ENCODE peak calls at places on chromosomes 11 and 22, in eight cellular contexts. One of them, this sample, is unnamed. For H3K4me1, the result is how much of the 10 kb centered on the place peaks cover.

GRCh38 chr11:84437129-84438123 is 1151.3 kb upstream of the CCDC90B start:
- DNase-seq in CD4-positive, CD25-positive, alpha-beta regulatory T cell: no peak
- DNase-seq in CD8-positive, alpha-beta memory T cell: no peak
- DNase-seq in mesendoderm: peak
- DNase-seq in suprapubic skin: peak
- DNase-seq in H1: peak
- DNase-seq in left lung: peak
- DNase-seq in right atrium auricular region: no peak
- DNase-seq in this sample: peak

GRCh38 chr22:23522642-23523251 is 57.3 kb downstream of the IGLL1 start:
- DNase-seq in CD4-positive, CD25-positive, alpha-beta regulatory T cell: no peak
- DNase-seq in CD8-positive, alpha-beta memory T cell: no peak
- DNase-seq in mesendoderm: peak
- DNase-seq in suprapubic skin: no peak
- DNase-seq in H1: no peak
- DNase-seq in left lung: peak
- DNase-seq in right atrium auricular region: no peak
- DNase-seq in this sample: no peak

GRCh38 chr22:24289138-24289537 is 18.5 kb downstream of the SPECC1L start:
- DNase-seq in CD4-positive, CD25-positive, alpha-beta regulatory T cell: no peak
- DNase-seq in CD8-positive, alpha-beta memory T cell: no peak
- DNase-seq in mesendoderm: peak
- DNase-seq in suprapubic skin: no peak
- DNase-seq in H1: no peak
- DNase-seq in left lung: no peak
- DNase-seq in right atrium auricular region: no peak
- DNase-seq in this sample: no peak

GRCh38 chr11:55942785-55943392 is 6.7 kb upstream of the OR5I1 start:
- DNase-seq in CD4-positive, CD25-positive, alpha-beta regulatory T cell: no peak
- DNase-seq in CD8-positive, alpha-beta memory T cell: no peak
- DNase-seq in mesendoderm: peak
- DNase-seq in suprapubic skin: no peak
- DNase-seq in H1: no peak
- DNase-seq in left lung: no peak
- DNase-seq in right atrium auricular region: no peak
- DNase-seq in this sample: no peak

GRCh38 chr11:32809313-32809712 is 14.9 kb upstream of the CCDC73 start:
- DNase-seq in CD4-positive, CD25-positive, alpha-beta regulatory T cell: peak
- DNase-seq in CD8-positive, alpha-beta memory T cell: no peak
- DNase-seq in mesendoderm: peak
- DNase-seq in suprapubic skin: no peak
- DNase-seq in H1: peak
- DNase-seq in left lung: no peak
- DNase-seq in right atrium auricular region: peak
- DNase-seq in this sample: peak

GRCh38 chr11:94417386-94417987 is 16.3 kb upstream of the GPR83 start:
- DNase-seq in CD4-positive, CD25-positive, alpha-beta regulatory T cell: no peak
- DNase-seq in CD8-positive, alpha-beta memory T cell: no peak
- DNase-seq in mesendoderm: peak
- DNase-seq in suprapubic skin: no peak
- DNase-seq in H1: no peak
- DNase-seq in left lung: no peak
- DNase-seq in right atrium auricular region: no peak
- DNase-seq in this sample: no peak

GRCh38 chr11:88414385-88414861 is 76.9 kb upstream of the CTSC start:
- DNase-seq in CD4-positive, CD25-positive, alpha-beta regulatory T cell: no peak
- DNase-seq in CD8-positive, alpha-beta memory T cell: no peak
- DNase-seq in mesendoderm: no peak
- DNase-seq in suprapubic skin: no peak
- DNase-seq in H1: no peak
- DNase-seq in left lung: no peak
- DNase-seq in right atrium auricular region: no peak
- DNase-seq in this sample: no peak

GRCh38 chr11:3959015-3959917 is 103.8 kb downstream of the STIM1 start:
- DNase-seq in CD4-positive, CD25-positive, alpha-beta regulatory T cell: no peak
- DNase-seq in CD8-positive, alpha-beta memory T cell: no peak
- DNase-seq in mesendoderm: peak
- DNase-seq in suprapubic skin: no peak
- DNase-seq in H1: no peak
- DNase-seq in left lung: no peak
- DNase-seq in right atrium auricular region: no peak
- DNase-seq in this sample: no peak

GRCh38 chr11:130815074-130815802 is 101.0 kb downstream of the SNX19 start:
- DNase-seq in CD4-positive, CD25-positive, alpha-beta regulatory T cell: no peak
- DNase-seq in CD8-positive, alpha-beta memory T cell: no peak
- DNase-seq in mesendoderm: no peak
- DNase-seq in suprapubic skin: no peak
- DNase-seq in H1: no peak
- DNase-seq in left lung: no peak
- DNase-seq in right atrium auricular region: no peak
- DNase-seq in this sample: no peak

GRCh38 chr11:33564856-33565453 is 135.7 kb downstream of the C11orf91 start:
- DNase-seq in CD4-positive, CD25-positive, alpha-beta regulatory T cell: no peak
- DNase-seq in CD8-positive, alpha-beta memory T cell: no peak
- DNase-seq in mesendoderm: peak
- DNase-seq in suprapubic skin: no peak
- DNase-seq in H1: no peak
- DNase-seq in left lung: no peak
- DNase-seq in right atrium auricular region: no peak
- DNase-seq in this sample: peak

GRCh38 chr11:64970731-64971151 is 1.2 kb downstream of the MAJIN start:
- DNase-seq in CD4-positive, CD25-positive, alpha-beta regulatory T cell: no peak
- DNase-seq in CD8-positive, alpha-beta memory T cell: no peak
- DNase-seq in mesendoderm: no peak
- DNase-seq in suprapubic skin: no peak
- DNase-seq in H1: no peak
- DNase-seq in left lung: peak
- DNase-seq in right atrium auricular region: no peak
- DNase-seq in this sample: no peak

GRCh38 chr11:34266090-34266912 is 91.5 kb downstream of the ABTB2 start:
- DNase-seq in CD4-positive, CD25-positive, alpha-beta regulatory T cell: no peak
- DNase-seq in CD8-positive, alpha-beta memory T cell: no peak
- DNase-seq in mesendoderm: no peak
- DNase-seq in suprapubic skin: no peak
- DNase-seq in H1: no peak
- DNase-seq in left lung: no peak
- DNase-seq in right atrium auricular region: peak
- DNase-seq in this sample: no peak

DNA sequence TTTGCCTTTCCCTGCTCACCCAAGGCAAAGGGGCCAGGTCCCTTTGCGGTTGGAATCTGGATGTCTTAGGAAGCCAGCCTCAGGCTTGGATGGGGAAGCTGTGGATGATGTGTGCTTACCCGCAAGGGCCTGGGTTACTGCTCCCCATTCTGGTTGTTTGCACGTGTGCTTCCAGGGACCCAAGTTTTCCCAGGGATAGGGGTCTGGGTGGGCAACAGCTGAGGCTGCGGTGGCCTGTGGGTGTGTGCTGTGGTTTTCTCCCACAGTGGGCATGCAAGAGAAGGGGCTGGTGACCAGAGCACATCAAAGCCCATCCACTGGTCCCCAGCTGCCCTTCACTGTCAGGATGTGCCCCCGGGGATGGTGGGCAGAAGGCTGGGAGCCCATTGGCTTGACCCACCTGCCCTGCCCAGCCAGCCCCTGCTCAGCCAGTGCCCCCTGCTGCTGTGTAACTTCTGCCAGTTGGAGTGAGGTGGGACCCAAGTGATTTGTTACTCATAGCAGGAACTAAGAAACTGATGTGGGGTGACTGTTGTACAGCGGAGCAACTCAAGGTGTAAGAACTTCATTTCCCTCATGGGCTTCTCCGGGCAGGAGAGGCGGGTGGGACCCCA is 3.3 kb downstream of the CAPN5 start:
- DNase-seq in CD4-positive, CD25-positive, alpha-beta regulatory T cell: no peak
- DNase-seq in CD8-positive, alpha-beta memory T cell: no peak
- DNase-seq in mesendoderm: no peak
- DNase-seq in suprapubic skin: peak
- DNase-seq in H1: no peak
- DNase-seq in left lung: no peak
- DNase-seq in right atrium auricular region: no peak
- DNase-seq in this sample: peak
- H3K4me1 ChIP-seq in CD4-positive, CD25-positive, alpha-beta regulatory T cell: under half
- H3K4me1 ChIP-seq in CD8-positive, alpha-beta memory T cell: under half
- H3K4me1 ChIP-seq in mesendoderm: under half
- H3K4me1 ChIP-seq in suprapubic skin: half or more
- H3K4me1 ChIP-seq in H1: under half
- H3K4me1 ChIP-seq in left lung: under half
- H3K4me1 ChIP-seq in right atrium auricular region: under half
- H3K4me1 ChIP-seq in this sample: under half

GRCh38 chr11:124748100-124748418 is 4.0 kb downstream of the VSIG2 start:
- DNase-seq in CD4-positive, CD25-positive, alpha-beta regulatory T cell: no peak
- DNase-seq in CD8-positive, alpha-beta memory T cell: no peak
- DNase-seq in mesendoderm: no peak
- DNase-seq in suprapubic skin: no peak
- DNase-seq in H1: no peak
- DNase-seq in left lung: no peak
- DNase-seq in right atrium auricular region: no peak
- DNase-seq in this sample: no peak

GRCh38 chr11:124745270-124745834 is 5.6 kb downstream of the NRGN start:
- DNase-seq in CD4-positive, CD25-positive, alpha-beta regulatory T cell: no peak
- DNase-seq in CD8-positive, alpha-beta memory T cell: no peak
- DNase-seq in mesendoderm: no peak
- DNase-seq in suprapubic skin: peak
- DNase-seq in H1: peak
- DNase-seq in left lung: peak
- DNase-seq in right atrium auricular region: no peak
- DNase-seq in this sample: peak

GRCh38 chr11:124745835-124746620 is 6.0 kb downstream of the VSIG2 start:
- DNase-seq in CD4-positive, CD25-positive, alpha-beta regulatory T cell: no peak
- DNase-seq in CD8-positive, alpha-beta memory T cell: no peak
- DNase-seq in mesendoderm: no peak
- DNase-seq in suprapubic skin: peak
- DNase-seq in H1: peak
- DNase-seq in left lung: peak
- DNase-seq in right atrium auricular region: no peak
- DNase-seq in this sample: peak

GRCh38 chr11:124747406-124748099 is 4.5 kb downstream of the VSIG2 start:
- DNase-seq in CD4-positive, CD25-positive, alpha-beta regulatory T cell: no peak
- DNase-seq in CD8-positive, alpha-beta memory T cell: no peak
- DNase-seq in mesendoderm: no peak
- DNase-seq in suprapubic skin: peak
- DNase-seq in H1: no peak
- DNase-seq in left lung: no peak
- DNase-seq in right atrium auricular region: no peak
- DNase-seq in this sample: no peak

GRCh38 chr11:124746621-124747243 is 5.3 kb downstream of the VSIG2 start:
- DNase-seq in CD4-positive, CD25-positive, alpha-beta regulatory T cell: peak
- DNase-seq in CD8-positive, alpha-beta memory T cell: peak
- DNase-seq in mesendoderm: peak
- DNase-seq in suprapubic skin: peak
- DNase-seq in H1: peak
- DNase-seq in left lung: peak
- DNase-seq in right atrium auricular region: peak
- DNase-seq in this sample: peak
- H3K27ac ChIP-seq in CD4-positive, CD25-positive, alpha-beta regulatory T cell: peak
- H3K27ac ChIP-seq in CD8-positive, alpha-beta memory T cell: peak
- H3K27ac ChIP-seq in mesendoderm: no peak
- H3K27ac ChIP-seq in suprapubic skin: no peak
- H3K27ac ChIP-seq in H1: no peak
- H3K27ac ChIP-seq in left lung: peak
- H3K27ac ChIP-seq in right atrium auricular region: peak
- H3K27ac ChIP-seq in this sample: no peak

GRCh38 chr11:114196994-114197702 is 99.1 kb upstream of the NNMT start:
- DNase-seq in CD4-positive, CD25-positive, alpha-beta regulatory T cell: no peak
- DNase-seq in CD8-positive, alpha-beta memory T cell: no peak
- DNase-seq in mesendoderm: no peak
- DNase-seq in suprapubic skin: no peak
- DNase-seq in H1: no peak
- DNase-seq in left lung: no peak
- DNase-seq in right atrium auricular region: no peak
- DNase-seq in this sample: no peak
- H3K4me3 ChIP-seq in CD4-positive, CD25-positive, alpha-beta regulatory T cell: no peak
- H3K4me3 ChIP-seq in CD8-positive, alpha-beta memory T cell: no peak
- H3K4me3 ChIP-seq in mesendoderm: no peak
- H3K4me3 ChIP-seq in suprapubic skin: no peak
- H3K4me3 ChIP-seq in H1: no peak
- H3K4me3 ChIP-seq in left lung: no peak
- H3K4me3 ChIP-seq in right atrium auricular region: no peak
- H3K4me3 ChIP-seq in this sample: no peak

GRCh38 chr22:37893583-37893983 is 12.5 kb upstream of the MICALL1 start:
- DNase-seq in CD4-positive, CD25-positive, alpha-beta regulatory T cell: no peak
- DNase-seq in CD8-positive, alpha-beta memory T cell: no peak
- DNase-seq in mesendoderm: peak
- DNase-seq in suprapubic skin: no peak
- DNase-seq in H1: no peak
- DNase-seq in left lung: no peak
- DNase-seq in right atrium auricular region: no peak
- DNase-seq in this sample: peak
- H3K4me1 ChIP-seq in CD4-positive, CD25-positive, alpha-beta regulatory T cell: under half
- H3K4me1 ChIP-seq in CD8-positive, alpha-beta memory T cell: under half
- H3K4me1 ChIP-seq in mesendoderm: under half
- H3K4me1 ChIP-seq in suprapubic skin: half or more
- H3K4me1 ChIP-seq in H1: under half
- H3K4me1 ChIP-seq in left lung: under half
- H3K4me1 ChIP-seq in right atrium auricular region: under half
- H3K4me1 ChIP-seq in this sample: under half

DNA sequence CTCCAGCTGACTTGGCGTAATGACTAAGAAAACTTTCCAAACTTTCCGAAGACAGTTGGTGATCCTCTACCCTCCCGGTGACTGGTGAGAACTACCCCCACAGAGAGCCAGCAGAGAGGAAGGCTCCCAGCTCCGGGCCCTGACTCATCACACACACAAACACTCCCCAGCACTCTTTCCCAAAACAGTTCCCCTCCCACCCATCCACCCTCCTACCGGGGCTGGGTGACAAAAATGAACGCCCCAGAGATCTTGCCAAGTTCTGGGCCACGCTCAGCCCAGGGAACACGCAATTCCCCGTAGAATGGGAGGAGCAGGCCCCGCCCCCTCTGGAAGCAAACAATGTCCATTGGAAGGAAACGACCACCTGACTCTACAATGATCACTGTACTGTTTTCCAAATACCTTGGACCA is 21.3 kb upstream of the JAM3 start:
- DNase-seq in CD4-positive, CD25-positive, alpha-beta regulatory T cell: no peak
- DNase-seq in CD8-positive, alpha-beta memory T cell: no peak
- DNase-seq in mesendoderm: no peak
- DNase-seq in suprapubic skin: peak
- DNase-seq in H1: no peak
- DNase-seq in left lung: no peak
- DNase-seq in right atrium auricular region: peak
- DNase-seq in this sample: no peak
- H3K27ac ChIP-seq in CD4-positive, CD25-positive, alpha-beta regulatory T cell: no peak
- H3K27ac ChIP-seq in CD8-positive, alpha-beta memory T cell: no peak
- H3K27ac ChIP-seq in mesendoderm: no peak
- H3K27ac ChIP-seq in suprapubic skin: peak
- H3K27ac ChIP-seq in H1: no peak
- H3K27ac ChIP-seq in left lung: no peak
- H3K27ac ChIP-seq in right atrium auricular region: peak
- H3K27ac ChIP-seq in this sample: no peak

DNA sequence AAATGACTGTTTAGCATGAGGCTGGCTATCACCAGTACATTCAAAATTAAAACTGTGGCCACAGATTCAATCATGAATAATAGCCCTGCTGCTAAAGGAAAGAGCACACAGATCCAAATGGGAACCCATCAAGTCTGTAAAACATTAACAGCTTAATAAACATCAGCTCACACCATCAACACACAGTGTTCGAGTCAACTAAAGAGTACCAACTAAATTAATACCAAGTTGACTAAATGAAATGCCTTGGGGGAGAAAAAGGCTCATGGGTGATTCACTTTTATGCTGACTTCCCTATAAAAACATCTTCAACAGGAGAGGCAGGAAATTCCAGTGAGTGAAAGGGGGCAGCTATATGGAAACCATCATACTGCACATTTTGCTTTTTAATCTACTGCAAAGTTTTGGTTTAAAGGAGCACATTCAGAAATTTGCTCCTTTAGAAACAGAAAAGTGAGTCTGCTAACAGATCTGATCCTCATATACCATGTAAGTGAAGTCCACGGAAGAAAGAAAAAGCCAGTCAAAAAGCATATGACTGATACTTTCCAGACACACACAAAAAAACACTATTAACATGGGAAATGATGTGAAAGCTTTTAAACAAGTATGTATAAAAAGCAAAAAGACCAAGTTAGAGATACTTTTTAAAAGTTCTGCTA is 16.3 kb downstream of the LGR4 start:
- DNase-seq in CD4-positive, CD25-positive, alpha-beta regulatory T cell: no peak
- DNase-seq in CD8-positive, alpha-beta memory T cell: no peak
- DNase-seq in mesendoderm: no peak
- DNase-seq in suprapubic skin: no peak
- DNase-seq in H1: no peak
- DNase-seq in left lung: no peak
- DNase-seq in right atrium auricular region: no peak
- DNase-seq in this sample: no peak
- H3K4me3 ChIP-seq in CD4-positive, CD25-positive, alpha-beta regulatory T cell: no peak
- H3K4me3 ChIP-seq in CD8-positive, alpha-beta memory T cell: no peak
- H3K4me3 ChIP-seq in mesendoderm: no peak
- H3K4me3 ChIP-seq in suprapubic skin: no peak
- H3K4me3 ChIP-seq in H1: no peak
- H3K4me3 ChIP-seq in left lung: no peak
- H3K4me3 ChIP-seq in right atrium auricular region: no peak
- H3K4me3 ChIP-seq in this sample: peak

This sample was measured in endodermal cell.